ENCODE peak calls at places on chromosomes 7 and 10, in six cellular contexts. One of them, this sample, is unnamed.

GRCh38 chr7:112692333-112692732 is 97.9 kb downstream of the TMEM168 start:
- DNase-seq in NCI-H1105: no peak
- DNase-seq in stimulated activated CD8-positive, alpha-beta memory T cell treated with anti-CD3 and anti-CD28 coated beads, Interleukin-4, amount 100 ng/mL, for 24 hours: no peak
- DNase-seq in HuH-7.5: peak
- DNase-seq in pons: no peak
- DNase-seq in CD4-positive, alpha-beta T cell: no peak
- DNase-seq in this sample: no peak

GRCh38 chr10:60962946-60963345 is 19.0 kb upstream of the RHOBTB1 start:
- DNase-seq in NCI-H1105: no peak
- DNase-seq in stimulated activated CD8-positive, alpha-beta memory T cell treated with anti-CD3 and anti-CD28 coated beads, Interleukin-4, amount 100 ng/mL, for 24 hours: no peak
- DNase-seq in HuH-7.5: no peak
- DNase-seq in pons: no peak
- DNase-seq in CD4-positive, alpha-beta T cell: no peak
- DNase-seq in this sample: no peak

GRCh38 chr10:118850418-118851061 is 95.8 kb upstream of the CACUL1 start:
- DNase-seq in NCI-H1105: peak
- DNase-seq in stimulated activated CD8-positive, alpha-beta memory T cell treated with anti-CD3 and anti-CD28 coated beads, Interleukin-4, amount 100 ng/mL, for 24 hours: peak
- DNase-seq in HuH-7.5: peak
- DNase-seq in pons: peak
- DNase-seq in CD4-positive, alpha-beta T cell: peak
- DNase-seq in this sample: peak

GRCh38 chr7:150665882-150666281 is 19.6 kb upstream of the GIMAP2 start:
- DNase-seq in NCI-H1105: no peak
- DNase-seq in stimulated activated CD8-positive, alpha-beta memory T cell treated with anti-CD3 and anti-CD28 coated beads, Interleukin-4, amount 100 ng/mL, for 24 hours: no peak
- DNase-seq in HuH-7.5: no peak
- DNase-seq in pons: peak
- DNase-seq in CD4-positive, alpha-beta T cell: no peak
- DNase-seq in this sample: no peak

GRCh38 chr10:130141460-130141859 is 5.3 kb downstream of the GLRX3 start:
- DNase-seq in NCI-H1105: no peak
- DNase-seq in stimulated activated CD8-positive, alpha-beta memory T cell treated with anti-CD3 and anti-CD28 coated beads, Interleukin-4, amount 100 ng/mL, for 24 hours: no peak
- DNase-seq in HuH-7.5: no peak
- DNase-seq in pons: no peak
- DNase-seq in CD4-positive, alpha-beta T cell: no peak
- DNase-seq in this sample: no peak

GRCh38 chr10:74825371-74826141 is 844 bp upstream of the KAT6B start:
- DNase-seq in NCI-H1105: no peak
- DNase-seq in stimulated activated CD8-positive, alpha-beta memory T cell treated with anti-CD3 and anti-CD28 coated beads, Interleukin-4, amount 100 ng/mL, for 24 hours: peak
- DNase-seq in HuH-7.5: peak
- DNase-seq in pons: no peak
- DNase-seq in CD4-positive, alpha-beta T cell: peak
- DNase-seq in this sample: no peak

GRCh38 chr10:55146032-55146431 is 345.0 kb upstream of the PCDH15 start:
- DNase-seq in NCI-H1105: no peak
- DNase-seq in stimulated activated CD8-positive, alpha-beta memory T cell treated with anti-CD3 and anti-CD28 coated beads, Interleukin-4, amount 100 ng/mL, for 24 hours: no peak
- DNase-seq in HuH-7.5: no peak
- DNase-seq in pons: no peak
- DNase-seq in CD4-positive, alpha-beta T cell: no peak
- DNase-seq in this sample: no peak

GRCh38 chr10:112562803-112563663 is 116.0 kb downstream of the VTI1A start:
- DNase-seq in NCI-H1105: peak
- DNase-seq in stimulated activated CD8-positive, alpha-beta memory T cell treated with anti-CD3 and anti-CD28 coated beads, Interleukin-4, amount 100 ng/mL, for 24 hours: no peak
- DNase-seq in HuH-7.5: peak
- DNase-seq in pons: peak
- DNase-seq in CD4-positive, alpha-beta T cell: no peak
- DNase-seq in this sample: no peak

GRCh38 chr10:130169136-130169888 is 33.1 kb downstream of the GLRX3 start:
- DNase-seq in NCI-H1105: no peak
- DNase-seq in stimulated activated CD8-positive, alpha-beta memory T cell treated with anti-CD3 and anti-CD28 coated beads, Interleukin-4, amount 100 ng/mL, for 24 hours: no peak
- DNase-seq in HuH-7.5: no peak
- DNase-seq in pons: no peak
- DNase-seq in CD4-positive, alpha-beta T cell: no peak
- DNase-seq in this sample: no peak

GRCh38 chr10:90162464-90162863 is 461.1 kb downstream of the KIF20B start:
- DNase-seq in NCI-H1105: no peak
- DNase-seq in stimulated activated CD8-positive, alpha-beta memory T cell treated with anti-CD3 and anti-CD28 coated beads, Interleukin-4, amount 100 ng/mL, for 24 hours: no peak
- DNase-seq in HuH-7.5: no peak
- DNase-seq in pons: no peak
- DNase-seq in CD4-positive, alpha-beta T cell: no peak
- DNase-seq in this sample: no peak

This sample was measured in G401.